ENCODE peak calls at places on chromosomes 5 and 9, in four cellular contexts. N is HepG2, T is GM12878, M is H1. U is an unnamed sample.

GRCh38 chr9:90734631-90735030 is 67.0 kb upstream of the SYK start:
- DNase-seq in N (no peak), T (no peak), M (no peak), U (no peak)

GRCh38 chr5:141508808-141509611 is 20.1 kb downstream of the PCDHGC5 start:
- DNase-seq in N (peak), T (no peak), M (no peak), U (no peak)

GRCh38 chr9:121275781-121276658 is 8.1 kb downstream of the GSN start:
- DNase-seq in N (no peak), T (no peak), M (no peak), U (no peak)

GRCh38 chr5:76473676-76474075 is 70.6 kb downstream of the IQGAP2 start:
- DNase-seq in N (no peak), T (no peak), M (no peak), U (no peak)

GRCh38 chr5:148237795-148238194 is 530 bp upstream of the MARCOL start:
- DNase-seq in N (no peak), T (no peak), M (no peak), U (no peak)

GRCh38 chr9:98906273-98907040 is 37.2 kb upstream of the COL15A1 start:
- DNase-seq in N (no peak), T (no peak), M (no peak), U (no peak)

GRCh38 chr5:71719092-71719964 is at the start of gene CARTPT:
- DNase-seq in N (no peak), T (no peak), M (no peak), U (peak)

GRCh38 chr5:1851290-1851934 is 31.3 kb downstream of the IRX4 start:
- DNase-seq in N (no peak), T (no peak), M (no peak), U (no peak)

GRCh38 chr9:137252555-137253506 is 1.7 kb downstream of the STPG3 start:
- DNase-seq in N (no peak), T (no peak), M (no peak), U (no peak)

GRCh38 chr5:137629646-137630045 is 106.2 kb downstream of the KLHL3 start:
- DNase-seq in N (peak), T (peak), M (no peak), U (peak)

GRCh38 chr5:138469540-138470321 is 4.5 kb downstream of the EGR1 start:
- DNase-seq in N (no peak), T (no peak), M (peak), U (no peak)

GRCh38 chr5:19795218-19795617 is 192.8 kb downstream of the CDH18 start:
- DNase-seq in N (peak), T (no peak), M (peak), U (no peak)

GRCh38 chr5:150245111-150245789 is 44.3 kb downstream of the CAMK2A start:
- DNase-seq in N (no peak), T (no peak), M (no peak), U (no peak)

GRCh38 chr5:141590127-141590526 is 28.7 kb downstream of the DIAPH1 start:
- DNase-seq in N (peak), T (no peak), M (no peak), U (no peak)

GRCh38 chr9:17862081-17862480 is 283.2 kb downstream of the SH3GL2 start:
- DNase-seq in N (no peak), T (no peak), M (no peak), U (no peak)

GRCh38 chr9:37676411-37676830 is 25.7 kb downstream of the FRMPD1 start:
- DNase-seq in N (no peak), T (no peak), M (no peak), U (no peak)

GRCh38 chr5:1090538-1090937 is 21.3 kb downstream of the SLC12A7 start:
- DNase-seq in N (no peak), T (no peak), M (no peak), U (no peak)

GRCh38 chr5:172731286-172732073 is 39.5 kb downstream of the DUSP1 start:
- DNase-seq in N (peak), T (no peak), M (no peak), U (no peak)

GRCh38 chr9:121286973-121287721 is 19.2 kb downstream of the GSN start:
- DNase-seq in N (peak), T (no peak), M (peak), U (peak)

GRCh38 chr5:83474170-83474796 is 2.7 kb downstream of the VCAN start:
- DNase-seq in N (peak), T (no peak), M (peak), U (no peak)

GRCh38 chr5:82513739-82514138 is 235.6 kb upstream of the RPS23 start:
- DNase-seq in N (no peak), T (no peak), M (no peak), U (no peak)

GRCh38 chr9:18928711-18929110 is 104.3 kb downstream of the SAXO1 start:
- DNase-seq in N (no peak), T (no peak), M (no peak), U (no peak)

GRCh38 chr9:88087906-88088305 is 50.4 kb downstream of the SPATA31C2 start:
- DNase-seq in N (no peak), T (no peak), M (no peak), U (no peak)

GRCh38 chr5:78615697-78616096 is 32.9 kb downstream of the LHFPL2 start:
- DNase-seq in N (no peak), T (no peak), M (no peak), U (no peak)

GRCh38 chr9:99085949-99086948 is 18.7 kb upstream of the TGFBR1 start:
- DNase-seq in N (no peak), T (no peak), M (no peak), U (no peak)

GRCh38 chr5:42756630-42757601 is at the start of gene CCDC152:
- DNase-seq in N (no peak), T (no peak), M (no peak), U (no peak)

GRCh38 chr9:4509590-4509984 is 19.3 kb downstream of the SLC1A1 start:
- DNase-seq in N (no peak), T (no peak), M (no peak), U (no peak)

GRCh38 chr9:119088002-119088401 is 281.2 kb downstream of the BRINP1 start:
- DNase-seq in N (no peak), T (no peak), M (no peak), U (no peak)
- TF ChIP-seq YY1 in N (no peak), T (no peak), M (no peak), U (no peak)

DNA sequence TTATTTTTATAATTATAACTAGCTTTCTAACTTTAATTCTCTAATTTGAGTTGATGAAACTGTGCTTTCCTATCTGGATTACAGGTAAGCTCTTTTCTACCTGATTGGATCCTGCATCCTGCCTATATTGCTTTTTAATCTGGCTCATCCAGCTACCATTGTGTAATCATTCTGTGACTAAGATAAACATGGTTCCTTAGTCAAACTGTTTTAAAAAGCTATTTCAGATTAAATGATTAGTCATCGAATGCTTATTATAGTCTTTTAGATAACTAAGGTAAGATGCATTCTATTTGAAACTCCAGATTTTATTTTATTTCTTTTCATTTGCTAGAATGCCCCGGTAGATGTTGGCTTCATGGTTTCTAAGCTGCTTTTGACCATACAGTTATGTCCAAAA is 50.7 kb downstream of the ICE1 start:
- DNase-seq in N (no peak), T (no peak), M (no peak), U (no peak)
- TF ChIP-seq SUZ12 in N (no peak), T (no peak), M (no peak), U (no peak)

DNA sequence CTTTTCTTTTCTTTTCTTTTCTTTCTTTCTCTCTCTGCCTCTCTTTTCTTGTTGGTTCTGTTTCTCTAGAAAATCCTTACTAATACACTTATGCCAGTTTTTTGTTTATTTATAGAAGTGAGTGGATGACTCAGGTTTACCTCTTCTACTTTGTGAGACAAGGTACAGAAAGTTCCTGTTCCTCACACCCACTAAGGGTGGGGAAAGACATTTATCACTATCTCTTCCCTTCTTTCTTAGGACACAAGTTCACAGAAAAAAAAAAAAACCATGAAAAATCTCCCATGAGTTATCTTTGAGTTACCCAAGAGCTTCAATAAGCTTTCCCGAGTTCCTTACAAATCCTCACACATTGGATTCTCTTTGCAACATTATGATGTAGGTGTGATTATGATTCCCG is 60.9 kb upstream of the CD180 start:
- DNase-seq in N (no peak), T (no peak), M (no peak), U (no peak)
- TF ChIP-seq YY1 in N (no peak), T (no peak), M (no peak), U (no peak)

DNA sequence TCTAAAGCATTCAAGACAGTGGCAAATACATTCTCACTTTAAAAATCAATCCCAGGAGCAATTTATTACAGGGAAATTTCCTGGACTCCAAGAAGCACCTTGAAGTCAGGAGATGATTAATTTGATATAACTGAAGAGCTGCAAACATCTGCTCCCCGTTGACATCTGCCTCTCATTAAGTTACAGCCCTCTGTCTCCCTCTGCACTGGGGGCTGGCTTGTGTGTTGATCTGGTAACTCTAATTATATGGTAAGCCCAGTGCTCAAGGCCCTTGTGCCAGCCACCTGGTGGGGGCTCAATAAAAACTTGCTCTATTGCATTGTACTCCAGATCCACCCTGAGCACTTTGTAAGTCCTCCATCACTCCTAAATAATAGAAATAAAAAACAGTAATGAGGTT is 131.1 kb upstream of the ZNF462 start:
- DNase-seq in N (no peak), T (no peak), M (no peak), U (no peak)
- TF ChIP-seq SUZ12 in N (no peak), T (no peak), M (no peak), U (no peak)

DNA sequence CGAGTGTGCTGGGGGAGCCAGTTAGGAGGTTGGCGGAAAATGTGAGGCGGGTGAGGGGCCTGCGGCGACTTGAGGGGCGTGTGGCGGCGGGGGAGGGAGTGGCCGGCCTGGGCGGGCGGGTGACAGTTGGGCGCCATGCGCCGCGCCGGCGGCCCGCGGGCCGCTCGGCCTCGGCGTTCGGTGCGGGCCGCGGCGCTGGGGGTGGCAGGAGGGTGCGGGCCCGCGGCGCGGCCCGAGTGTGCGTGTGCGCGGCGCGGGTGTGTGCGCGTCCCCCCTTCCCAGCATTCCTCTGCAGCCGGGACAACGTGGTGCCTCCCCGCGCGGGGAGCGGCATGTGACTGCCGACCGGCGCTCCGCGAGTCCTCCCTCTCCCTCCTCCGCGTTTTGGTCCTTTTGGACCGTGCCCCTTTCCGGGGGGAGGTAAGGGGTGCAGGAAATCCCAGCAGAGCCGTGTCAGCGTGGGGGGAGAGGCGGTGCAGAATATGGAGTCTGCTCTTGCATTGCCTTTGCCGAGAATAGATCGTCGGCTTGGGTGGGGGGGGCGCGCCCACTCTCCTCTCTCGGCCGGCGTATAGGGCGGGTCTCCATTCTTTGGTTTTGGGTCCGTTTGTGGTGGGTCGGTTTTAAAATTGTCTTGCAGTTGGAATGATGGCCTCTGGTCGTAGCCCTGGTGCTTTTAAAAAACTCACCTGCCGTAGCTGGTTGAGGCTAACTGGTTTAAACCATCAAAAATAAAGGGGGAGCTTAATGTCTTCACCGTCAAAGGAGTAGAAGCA is 1.9 kb downstream of the LARP1 start:
- DNase-seq in N (no peak), T (no peak), M (no peak), U (no peak)
- TF ChIP-seq YY1 in N (no peak), T (peak), M (no peak), U (no peak)

DNA sequence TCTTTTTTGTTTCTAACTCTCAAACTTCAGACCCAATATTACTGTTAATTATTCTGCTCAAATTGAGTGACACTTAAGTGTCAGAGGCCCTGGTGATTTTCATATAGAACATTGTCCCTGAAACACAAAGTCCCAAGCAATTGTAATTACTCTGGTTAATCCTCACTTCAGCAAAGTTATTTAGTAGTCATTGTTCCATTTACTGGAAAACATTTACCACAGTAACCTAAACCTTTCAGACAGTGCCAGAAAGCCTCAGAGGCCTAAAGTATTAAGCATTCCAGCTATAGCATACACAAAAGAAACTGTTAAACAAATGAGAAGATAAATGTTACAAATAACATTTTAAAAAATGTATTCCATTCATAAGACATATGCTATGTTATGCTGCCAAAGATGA is 237.2 kb upstream of the CDH6 start:
- DNase-seq in N (no peak), T (no peak), M (no peak), U (no peak)
- TF ChIP-seq SUZ12 in N (no peak), T (no peak), M (no peak), U (no peak)

U was measured in NT2/D1.